ENCODE peak calls at places on chromosomes 1 and 21, in eight cellular contexts. X is AG09319, P is AG04450, R is kidney epithelial cell, H is transverse colon, F is Panc1, N is H9, B is type B pancreatic cell. Q is an unnamed sample.

GRCh38 chr21:40765771-40766170 is 81.2 kb downstream of the DSCAM start:
- DNase-seq in R (no peak), H (no peak), F (no peak), P (no peak), N (no peak), B (no peak), X (no peak), Q (no peak)

GRCh38 chr1:4700801-4701200 is 46.4 kb downstream of the AJAP1 start:
- DNase-seq in F (no peak), H (no peak), N (no peak), P (no peak), R (no peak), X (no peak), B (no peak), Q (no peak)

GRCh38 chr1:196678510-196678884 is 26.7 kb downstream of the CFH start:
- DNase-seq in B (no peak), R (peak), F (no peak), X (peak), N (no peak), H (no peak), P (peak), Q (no peak)

GRCh38 chr1:78640462-78640861 is 9.2 kb upstream of the IFI44 start:
- DNase-seq in H (no peak), R (no peak), P (no peak), N (no peak), B (no peak), X (no peak), F (no peak), Q (no peak)

GRCh38 chr1:109198043-109198695 is 15.5 kb upstream of the SARS1 start:
- DNase-seq in X (peak), R (peak), P (peak), N (no peak), H (no peak), B (no peak), F (no peak), Q (no peak)

GRCh38 chr1:49331066-49331852 is 554.6 kb upstream of the BEND5 start:
- DNase-seq in H (no peak), B (no peak), R (no peak), P (no peak), X (no peak), N (no peak), F (no peak), Q (peak)

GRCh38 chr1:110719908-110720307 is 45.2 kb upstream of the KCNA3 start:
- DNase-seq in F (no peak), R (no peak), X (no peak), B (no peak), P (no peak), H (no peak), N (no peak), Q (no peak)

GRCh38 chr1:225848044-225848955 is 33.9 kb downstream of the TMEM63A start:
- DNase-seq in H (no peak), F (no peak), P (no peak), R (no peak), X (no peak), N (peak), B (no peak), Q (no peak)

GRCh38 chr1:14300991-14301703 is 297.3 kb upstream of the KAZN start:
- DNase-seq in X (no peak), N (no peak), H (no peak), F (no peak), R (no peak), B (no peak), P (no peak), Q (no peak)

GRCh38 chr1:85445906-85446305 is 19.1 kb downstream of the DDAH1 start:
- DNase-seq in H (no peak), N (no peak), R (no peak), B (no peak), P (no peak), F (no peak), X (no peak), Q (no peak)

GRCh38 chr1:39293375-39294070 is 89.0 kb downstream of the MACF1 start:
- DNase-seq in P (no peak), H (no peak), F (no peak), R (peak), B (no peak), X (no peak), N (no peak), Q (no peak)

GRCh38 chr1:19559641-19560040 is 74.3 kb upstream of the CAPZB start:
- DNase-seq in H (no peak), B (no peak), F (peak), R (peak), N (no peak), P (peak), X (no peak), Q (no peak)

GRCh38 chr1:40774266-40774998 is 9.2 kb upstream of the KCNQ4 start:
- DNase-seq in N (peak), P (no peak), B (no peak), H (peak), F (peak), X (no peak), R (no peak), Q (no peak)

GRCh38 chr1:93976711-93977328 is 67.6 kb upstream of the GCLM start:
- DNase-seq in F (no peak), H (no peak), P (no peak), B (no peak), R (no peak), X (no peak), N (no peak), Q (no peak)

GRCh38 chr1:177181280-177181630 is 10.5 kb downstream of the BRINP2 start:
- DNase-seq in N (peak), R (no peak), F (no peak), P (no peak), X (no peak), B (no peak), H (no peak), Q (no peak)

GRCh38 chr1:43444151-43444826 is 9.4 kb downstream of the HYI start:
- DNase-seq in H (peak), P (no peak), F (no peak), R (no peak), N (peak), X (no peak), B (no peak), Q (no peak)

GRCh38 chr1:214708321-214708960 is 105.4 kb downstream of the CENPF start:
- DNase-seq in R (no peak), N (no peak), P (no peak), X (no peak), H (no peak), F (no peak), B (no peak), Q (no peak)

GRCh38 chr1:153292185-153292584 is 20.6 kb downstream of the PGLYRP3 start:
- DNase-seq in F (no peak), H (no peak), B (no peak), P (no peak), R (no peak), X (no peak), N (no peak), Q (no peak)

GRCh38 chr1:18820791-18821641 is 38.4 kb downstream of the TAS1R2 start:
- DNase-seq in B (peak), N (peak), F (peak), R (peak), P (peak), H (peak), X (peak), Q (no peak)

GRCh38 chr1:27345272-27345671 is 3.5 kb downstream of the SYTL1 start:
- DNase-seq in P (no peak), F (no peak), X (no peak), B (no peak), H (no peak), N (no peak), R (no peak), Q (no peak)

GRCh38 chr1:169529068-169529642 is 43.4 kb upstream of the SLC19A2 start:
- DNase-seq in N (peak), R (peak), B (no peak), X (no peak), P (no peak), H (peak), F (no peak), Q (no peak)

GRCh38 chr1:222058249-222058648 is 316.4 kb upstream of the DUSP10 start:
- DNase-seq in B (no peak), X (no peak), R (no peak), N (no peak), H (no peak), P (no peak), F (no peak), Q (no peak)
- TF ChIP-seq CTCF in B (no peak), X (no peak), R (no peak), N (no peak), H (no peak), P (no peak), F (no peak), Q (no peak)

DNA sequence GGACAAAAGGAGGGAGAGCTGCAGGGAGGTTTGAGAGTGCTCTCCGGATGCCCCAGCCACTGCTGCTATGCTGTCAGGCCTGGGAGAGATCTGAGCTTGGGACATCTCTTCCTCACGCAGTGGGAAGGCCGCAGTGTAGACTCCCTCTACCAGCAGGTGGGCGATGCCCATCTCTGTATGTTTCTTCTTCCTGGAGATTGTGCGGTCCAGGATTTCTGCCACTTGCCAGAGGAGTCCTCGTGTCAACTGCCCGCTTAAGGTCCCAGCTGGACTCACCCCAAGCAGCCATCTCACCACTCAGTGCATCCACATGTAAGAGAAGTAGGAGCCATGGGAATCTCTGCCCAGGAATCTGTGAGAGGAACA is 10.9 kb downstream of the CPLANE2 start:
- DNase-seq in F (no peak), B (no peak), N (no peak), H (no peak), X (no peak), R (no peak), P (no peak), Q (no peak)
- TF ChIP-seq CTCF in F (no peak), B (no peak), N (no peak), H (no peak), X (no peak), R (no peak), P (no peak), Q (no peak)

GRCh38 chr1:151196292-151196800 is 2.0 kb upstream of the PIP5K1A start:
- DNase-seq in B (no peak), R (peak), F (peak), N (peak), H (peak), X (peak), P (peak), Q (no peak)
- TF ChIP-seq CTCF in B (peak), R (peak), F (no peak), N (peak), H (peak), X (peak), P (peak), Q (peak)

GRCh38 chr1:35557118-35557610 is at the start of gene KIAA0319L:
- DNase-seq in P (no peak), F (peak), H (peak), R (no peak), B (no peak), X (no peak), N (peak), Q (peak)

GRCh38 chr1:35557611-35558373 is at the start of gene NCDN:
- DNase-seq in N (peak), P (peak), X (peak), B (peak), F (peak), H (peak), R (peak), Q (peak)

GRCh38 chr1:35559317-35559944 is 1.8 kb downstream of the NCDN start:
- DNase-seq in F (no peak), P (no peak), H (no peak), N (no peak), B (no peak), R (no peak), X (no peak), Q (no peak)

GRCh38 chr1:35560256-35561225 is 2.9 kb downstream of the NCDN start:
- DNase-seq in N (no peak), X (no peak), H (peak), B (no peak), F (no peak), R (no peak), P (no peak), Q (no peak)

GRCh38 chr1:35558374-35559316 is 1.0 kb downstream of the NCDN start:
- DNase-seq in R (no peak), H (no peak), P (no peak), X (no peak), F (no peak), B (no peak), N (no peak), Q (no peak)
- TF ChIP-seq CTCF in R (no peak), H (no peak), P (peak), X (peak), F (no peak), B (no peak), N (no peak), Q (no peak)

GRCh38 chr1:209556159-209556690 is 27.3 kb upstream of the CAMK1G start:
- DNase-seq in B (no peak), H (no peak), R (no peak), P (no peak), N (no peak), X (no peak), F (no peak), Q (no peak)

GRCh38 chr1:209550519-209550918 is 33.0 kb upstream of the CAMK1G start:
- DNase-seq in P (no peak), N (no peak), R (no peak), X (no peak), F (no peak), H (no peak), B (no peak), Q (no peak)

GRCh38 chr1:209552406-209553264 is 30.9 kb upstream of the CAMK1G start:
- DNase-seq in H (no peak), R (no peak), B (no peak), F (no peak), P (no peak), N (no peak), X (no peak), Q (no peak)

GRCh38 chr1:209557216-209557615 is 26.3 kb upstream of the CAMK1G start:
- DNase-seq in B (no peak), X (no peak), H (no peak), P (no peak), N (no peak), F (no peak), R (no peak), Q (no peak)

GRCh38 chr1:209554761-209555611 is 28.5 kb upstream of the CAMK1G start:
- DNase-seq in F (no peak), X (no peak), H (no peak), N (no peak), P (no peak), R (no peak), B (no peak), Q (no peak)
- TF ChIP-seq CTCF in F (no peak), X (no peak), H (no peak), N (peak), P (no peak), R (no peak), B (no peak), Q (no peak)

GRCh38 chr1:24437631-24438396 is 22.2 kb downstream of the NIPAL3 start:
- DNase-seq in F (no peak), H (no peak), R (no peak), N (peak), B (no peak), P (no peak), X (no peak), Q (no peak)

GRCh38 chr1:24441996-24442668 is 26.5 kb downstream of the NIPAL3 start:
- DNase-seq in R (no peak), N (no peak), X (no peak), F (no peak), P (no peak), H (no peak), B (no peak), Q (no peak)

GRCh38 chr1:24435782-24436365 is 20.3 kb downstream of the NIPAL3 start:
- DNase-seq in N (no peak), B (no peak), P (no peak), R (no peak), H (no peak), F (no peak), X (no peak), Q (no peak)

GRCh38 chr1:24441480-24441879 is 25.9 kb downstream of the NIPAL3 start:
- DNase-seq in R (no peak), P (no peak), X (no peak), H (no peak), F (no peak), N (no peak), B (no peak), Q (no peak)

GRCh38 chr1:24438423-24438901 is 22.9 kb downstream of the NIPAL3 start:
- DNase-seq in H (no peak), F (no peak), P (no peak), B (no peak), N (peak), X (no peak), R (no peak), Q (no peak)
- TF ChIP-seq CTCF in H (no peak), F (no peak), P (no peak), B (no peak), N (no peak), X (no peak), R (no peak), Q (no peak)

GRCh38 chr1:154330669-154331068 is 5.3 kb downstream of the ATP8B2 start:
- DNase-seq in P (no peak), R (no peak), H (no peak), F (no peak), N (no peak), B (no peak), X (no peak), Q (no peak)

GRCh38 chr1:154327466-154328317 is 2.4 kb downstream of the ATP8B2 start:
- DNase-seq in F (no peak), P (no peak), R (no peak), B (no peak), X (no peak), H (peak), N (peak), Q (no peak)

GRCh38 chr1:154328318-154329151 is 3.2 kb downstream of the ATP8B2 start:
- DNase-seq in P (no peak), R (no peak), B (no peak), X (no peak), N (peak), F (no peak), H (peak), Q (no peak)

GRCh38 chr1:154329551-154330131 is 4.3 kb downstream of the ATP8B2 start:
- DNase-seq in F (no peak), B (no peak), X (no peak), R (no peak), P (no peak), N (no peak), H (no peak), Q (no peak)

DNA sequence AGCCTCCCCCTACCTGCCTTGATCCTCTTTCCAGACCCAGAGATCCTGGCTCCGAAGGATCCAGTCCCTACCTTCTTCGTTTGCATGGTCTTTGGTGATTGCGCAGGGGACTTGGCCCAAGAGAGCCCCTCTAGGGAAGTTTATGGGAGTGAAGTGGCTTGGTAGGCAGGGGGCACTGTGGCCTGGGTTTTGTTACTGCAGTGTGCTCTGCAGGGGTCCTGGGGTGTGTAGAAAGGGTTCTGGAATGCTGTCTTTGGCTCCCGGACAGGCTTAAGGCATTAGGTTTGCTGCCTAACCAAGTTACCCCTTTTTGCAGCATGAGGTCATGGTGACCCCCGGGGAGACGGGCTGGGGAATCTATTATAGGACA is 3.8 kb downstream of the ATP8B2 start:
- DNase-seq in P (no peak), B (no peak), H (no peak), R (no peak), F (no peak), X (no peak), N (peak), Q (no peak)
- TF ChIP-seq CTCF in P (peak), B (peak), H (no peak), R (peak), F (peak), X (peak), N (peak), Q (no peak)

DNA sequence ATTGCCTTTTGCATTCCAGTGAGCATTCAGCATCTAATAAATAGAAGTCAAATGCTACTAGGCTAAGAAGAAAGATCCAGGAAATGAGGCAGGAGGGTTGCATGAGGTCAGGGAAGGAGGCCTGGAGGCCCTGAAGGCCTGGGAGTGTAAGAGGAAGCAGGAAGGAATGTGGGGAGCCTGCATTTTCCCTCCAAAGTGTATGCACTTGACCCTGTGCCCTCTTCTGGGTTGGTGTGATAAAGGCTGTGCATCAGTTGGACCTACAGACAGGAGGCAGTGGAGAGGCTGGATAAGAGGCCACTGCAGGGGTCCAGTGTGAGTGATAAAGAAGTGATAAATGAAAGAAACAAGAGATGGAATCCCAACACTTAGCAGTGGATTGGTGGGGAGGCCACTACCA is 20.4 kb downstream of the KIAA1614 start:
- DNase-seq in H (no peak), P (no peak), X (no peak), N (no peak), B (no peak), F (no peak), R (no peak), Q (no peak)
- TF ChIP-seq CTCF in H (no peak), P (no peak), X (no peak), N (peak), B (no peak), F (no peak), R (no peak), Q (no peak)

Q was measured in CD14-positive monocyte.